ENCODE peak calls at places on chromosomes 5 and 9, in four cellular contexts. One of them, this sample, is unnamed.

GRCh38 chr9:38276751-38277439 is 115.6 kb upstream of the ALDH1B1 start:
- DNase-seq in K562: no peak
- DNase-seq in WTC11: no peak
- DNase-seq in HepG2: no peak
- DNase-seq in this sample: no peak

GRCh38 chr9:19372576-19372975 is 7.5 kb downstream of the RPS6 start:
- DNase-seq in K562: no peak
- DNase-seq in WTC11: no peak
- DNase-seq in HepG2: no peak
- DNase-seq in this sample: no peak

GRCh38 chr9:90848866-90849265 is 47.2 kb downstream of the SYK start:
- DNase-seq in K562: no peak
- DNase-seq in WTC11: no peak
- DNase-seq in HepG2: no peak
- DNase-seq in this sample: no peak

GRCh38 chr5:64653776-64654175 is 36.5 kb upstream of the SHISAL2B start:
- DNase-seq in K562: no peak
- DNase-seq in WTC11: no peak
- DNase-seq in HepG2: no peak
- DNase-seq in this sample: no peak

GRCh38 chr5:1239514-1240251 is 14.5 kb downstream of the SLC6A18 start:
- DNase-seq in K562: peak; percentile 55
- DNase-seq in WTC11: no peak
- DNase-seq in HepG2: no peak
- DNase-seq in this sample: no peak

GRCh38 chr9:134175291-134175807 is 11.0 kb upstream of the RNU6ATAC start:
- DNase-seq in K562: peak; percentile 36
- DNase-seq in WTC11: peak; percentile 57
- DNase-seq in HepG2: no peak
- DNase-seq in this sample: peak; percentile 74

GRCh38 chr9:70056545-70056944 is 12.9 kb downstream of the MAMDC2 start:
- DNase-seq in K562: no peak
- DNase-seq in WTC11: no peak
- DNase-seq in HepG2: no peak
- DNase-seq in this sample: no peak

GRCh38 chr5:60604771-60605170 is 95.2 kb downstream of the DEPDC1B start:
- DNase-seq in K562: no peak
- DNase-seq in WTC11: no peak
- DNase-seq in HepG2: no peak
- DNase-seq in this sample: no peak

GRCh38 chr9:89436326-89436725 is 61.6 kb downstream of the SEMA4D start:
- DNase-seq in K562: no peak
- DNase-seq in WTC11: no peak
- DNase-seq in HepG2: no peak
- DNase-seq in this sample: no peak

GRCh38 chr9:132268725-132269352 is 85.9 kb downstream of the SETX start:
- DNase-seq in K562: peak; percentile 77
- DNase-seq in WTC11: peak; percentile 80
- DNase-seq in HepG2: peak; percentile 39
- DNase-seq in this sample: peak; percentile 58

GRCh38 chr9:91905958-91906585 is 44.0 kb downstream of the ROR2 start:
- DNase-seq in K562: peak; percentile 81
- DNase-seq in WTC11: no peak
- DNase-seq in HepG2: no peak
- DNase-seq in this sample: peak; percentile 23

GRCh38 chr5:168162464-168162863 is 129.0 kb upstream of the WWC1 start:
- DNase-seq in K562: peak; percentile 3
- DNase-seq in WTC11: no peak
- DNase-seq in HepG2: no peak
- DNase-seq in this sample: no peak

GRCh38 chr9:19940808-19941207 is 152.0 kb upstream of the SLC24A2 start:
- DNase-seq in K562: no peak
- DNase-seq in WTC11: no peak
- DNase-seq in HepG2: no peak
- DNase-seq in this sample: no peak

GRCh38 chr5:90558344-90559192 is at the start of gene ADGRV1:
- DNase-seq in K562: peak; percentile 88
- DNase-seq in WTC11: peak; percentile 97
- DNase-seq in HepG2: peak; percentile 9
- DNase-seq in this sample: peak; percentile 8

GRCh38 chr5:1378096-1378495 is 33.2 kb upstream of the CLPTM1L start:
- DNase-seq in K562: no peak
- DNase-seq in WTC11: no peak
- DNase-seq in HepG2: no peak
- DNase-seq in this sample: no peak

GRCh38 chr5:21236104-21236503 is 1248.1 kb upstream of the CDH18 start:
- DNase-seq in K562: no peak
- DNase-seq in WTC11: no peak
- DNase-seq in HepG2: no peak
- DNase-seq in this sample: no peak

GRCh38 chr5:135641329-135642178 is 62.8 kb upstream of the CXCL14 start:
- DNase-seq in K562: no peak
- DNase-seq in WTC11: no peak
- DNase-seq in HepG2: no peak
- DNase-seq in this sample: no peak

GRCh38 chr5:179820483-179821297 is at the start of gene SQSTM1:
- DNase-seq in K562: peak; percentile 89
- DNase-seq in WTC11: peak; percentile 73
- DNase-seq in HepG2: peak; percentile 45
- DNase-seq in this sample: no peak

GRCh38 chr5:75375414-75375813 is 38.4 kb downstream of the HMGCR start:
- DNase-seq in K562: no peak
- DNase-seq in WTC11: no peak
- DNase-seq in HepG2: no peak
- DNase-seq in this sample: no peak

GRCh38 chr5:94376672-94377345 is 241.6 kb downstream of the KIAA0825 start:
- DNase-seq in K562: no peak
- DNase-seq in WTC11: no peak
- DNase-seq in HepG2: no peak
- DNase-seq in this sample: no peak

GRCh38 chr9:84277646-84278045 is 62.9 kb downstream of the SLC28A3 start:
- DNase-seq in K562: no peak
- DNase-seq in WTC11: no peak
- DNase-seq in HepG2: no peak
- DNase-seq in this sample: no peak

GRCh38 chr9:19149230-19149629 is 21.9 kb upstream of the PLIN2 start:
- DNase-seq in K562: no peak
- DNase-seq in WTC11: no peak
- DNase-seq in HepG2: no peak
- DNase-seq in this sample: no peak

GRCh38 chr5:174426851-174427250 is 297.5 kb upstream of the MSX2 start:
- DNase-seq in K562: no peak
- DNase-seq in WTC11: no peak
- DNase-seq in HepG2: no peak
- DNase-seq in this sample: no peak
- TF ChIP-seq NR3C1 in K562: no peak
- TF ChIP-seq NR3C1 in WTC11: no peak
- TF ChIP-seq NR3C1 in HepG2: no peak
- TF ChIP-seq NR3C1 in this sample: no peak

DNA sequence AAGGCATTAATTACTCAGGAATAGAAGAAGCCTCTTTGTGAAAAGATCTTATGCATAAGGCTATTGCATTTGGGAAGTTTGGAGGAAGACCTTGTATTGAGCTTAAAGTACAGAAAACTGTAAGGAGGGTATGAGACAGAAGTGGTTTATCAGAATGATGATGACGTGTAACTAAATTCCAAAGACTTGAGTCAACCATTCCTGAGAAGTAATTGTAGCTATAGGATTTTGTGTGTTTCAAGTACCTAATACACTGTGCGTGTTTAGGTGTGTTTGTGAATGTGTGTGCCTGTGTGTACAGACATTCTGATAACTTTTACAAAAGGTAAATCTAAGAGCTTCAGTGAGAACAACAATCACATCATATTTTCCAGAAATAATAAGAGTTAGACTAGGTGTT is 46.5 kb upstream of the IRX2 start:
- DNase-seq in K562: no peak
- DNase-seq in WTC11: no peak
- DNase-seq in HepG2: no peak
- DNase-seq in this sample: no peak
- TF ChIP-seq NR3C1 in K562: no peak
- TF ChIP-seq NR3C1 in WTC11: no peak
- TF ChIP-seq NR3C1 in HepG2: no peak
- TF ChIP-seq NR3C1 in this sample: no peak

DNA sequence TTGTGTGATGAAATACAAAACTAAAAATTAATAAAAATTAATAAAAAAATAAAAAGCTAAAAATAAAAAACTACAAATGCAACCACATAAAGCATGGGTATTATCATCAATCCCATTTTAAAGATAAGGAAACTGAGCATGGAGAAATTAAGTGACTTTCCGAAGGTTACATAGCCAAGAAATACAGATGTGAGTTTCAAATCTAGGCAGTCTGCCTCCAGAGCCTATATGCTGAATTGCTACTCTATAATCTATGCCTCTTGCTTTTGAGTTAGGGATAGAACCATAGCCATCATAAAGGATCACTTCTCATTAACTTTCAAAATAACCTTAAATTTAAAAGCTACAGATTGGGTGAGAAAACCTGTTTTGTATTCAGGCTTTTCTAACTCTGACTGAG is 18.8 kb upstream of the ERAP2 start:
- DNase-seq in K562: no peak
- DNase-seq in WTC11: no peak
- DNase-seq in HepG2: no peak
- DNase-seq in this sample: no peak
- TF ChIP-seq NR3C1 in K562: no peak
- TF ChIP-seq NR3C1 in WTC11: no peak
- TF ChIP-seq NR3C1 in HepG2: no peak
- TF ChIP-seq NR3C1 in this sample: no peak

GRCh38 chr5:154677921-154678320 is 77.3 kb upstream of the LARP1 start:
- DNase-seq in K562: peak; percentile 48
- DNase-seq in WTC11: no peak
- DNase-seq in HepG2: no peak
- DNase-seq in this sample: peak; percentile 11
- TF ChIP-seq NR3C1 in K562: no peak
- TF ChIP-seq NR3C1 in WTC11: no peak
- TF ChIP-seq NR3C1 in HepG2: no peak
- TF ChIP-seq NR3C1 in this sample: no peak